ENCODE peak calls at places on chromosome 13, in eight cellular contexts. R is stimulated activated CD4-positive, alpha-beta T cell treated with anti-CD3 and anti-CD28 coated beads, Interleukin-1b, Interleukin-23, amount 100 ng/mL, for 24 hours; C is activated T-helper 1 cell treated with anti-CD3 and anti-CD28 coated beads, Interleukin-12 subunit alpha, Interleukin-12 subunit beta, Interleukin-2, Interleukin-4 antibody, amounts not matched to agents 30 ng/mL and 10 ng/mL and 1 ng/mL, durations not matched to agents 14 hours and 24 hours and 36 hours; H is NCI-H1105; P is AG04450; L is GM23338; A is uterus; J is GM12891. F is an unnamed sample.
A peak's percentile ranks its signal among the peaks of the same experiment; 100 is the strongest.

GRCh38 chr13:22063416-22064124 is 392.7 kb downstream of the FGF9 start:
- DNase-seq in R (no peak), C (no peak), H (no peak), P (no peak), L (no peak), A (no peak), J (no peak), F (no peak)

GRCh38 chr13:39347926-39348901 is 254.8 kb downstream of the LHFPL6 start:
- DNase-seq in R (no peak), C (no peak), H (no peak), P (no peak), L (peak; percentile 68), A (no peak), J (no peak), F (no peak)

GRCh38 chr13:70043685-70044084 is 63.9 kb upstream of the ATXN8OS start:
- DNase-seq in R (no peak), C (no peak), H (no peak), P (no peak), L (no peak), A (no peak), J (no peak), F (no peak)

GRCh38 chr13:114007566-114007965 is 33.7 kb upstream of the C13orf46 start:
- DNase-seq in R (no peak), C (no peak), H (no peak), P (no peak), L (no peak), A (peak; percentile 4), J (no peak), F (no peak)

GRCh38 chr13:98556417-98556816 is 20.5 kb downstream of the STK24 start:
- DNase-seq in R (no peak), C (no peak), H (no peak), P (no peak), L (no peak), A (no peak), J (no peak), F (no peak)

GRCh38 chr13:112905990-112906641 is 62.9 kb upstream of the MCF2L start:
- DNase-seq in R (no peak), C (no peak), H (no peak), P (no peak), L (peak; percentile 77), A (no peak), J (no peak), F (no peak)

GRCh38 chr13:114161644-114162532 is 17.2 kb upstream of the CFAP97D2 start:
- DNase-seq in R (no peak), C (no peak), H (no peak), P (no peak), L (no peak), A (peak; percentile 44), J (no peak), F (no peak)

GRCh38 chr13:99970761-99971575 is 599 bp downstream of the ZIC5 start:
- DNase-seq in R (no peak), C (no peak), H (no peak), P (no peak), L (peak; percentile 69), A (no peak), J (no peak), F (no peak)

GRCh38 chr13:71866173-71867091 is 572 bp downstream of the DACH1 start:
- DNase-seq in R (no peak), C (no peak), H (no peak), P (no peak), L (peak; percentile 33), A (peak; percentile 27), J (peak; percentile 6), F (no peak)

GRCh38 chr13:30577381-30577780 is 40.3 kb upstream of the USPL1 start:
- DNase-seq in R (no peak), C (peak; percentile 11), H (no peak), P (peak; percentile 59), L (no peak), A (no peak), J (no peak), F (no peak)